ENCODE peak calls at places on chromosome 22, in eight cellular contexts. P is HL-60, L is AG04450, E is sigmoid colon, W is colonic mucosa, C is cardiac muscle cell, F is Peyer's patch, B is BJ. J is an unnamed sample.

GRCh38 chr22:42365942-42366660 is 66.1 kb downstream of the NFAM1 start:
- DNase-seq in P (no peak), F (no peak), C (no peak), W (no peak), B (no peak), L (no peak), E (no peak), J (no peak)

GRCh38 chr22:37256075-37256726 is 12.1 kb upstream of the RAC2 start:
- DNase-seq in E (no peak), B (no peak), C (no peak), L (no peak), P (no peak), W (no peak), F (peak), J (no peak)

GRCh38 chr22:38085056-38085455 is 1.1 kb upstream of the SLC16A8 start:
- DNase-seq in L (no peak), B (no peak), F (no peak), W (no peak), E (no peak), C (no peak), P (no peak), J (no peak)

GRCh38 chr22:42397332-42398246 is 34.6 kb downstream of the NFAM1 start:
- DNase-seq in C (no peak), B (no peak), W (no peak), P (no peak), L (no peak), E (peak), F (no peak), J (peak)

GRCh38 chr22:37979782-37980181 is 4.6 kb downstream of the SOX10 start:
- DNase-seq in L (no peak), W (no peak), P (no peak), F (no peak), E (no peak), B (no peak), C (no peak), J (no peak)

GRCh38 chr22:22037740-22038139 is 55.2 kb upstream of the TOP3B start:
- DNase-seq in P (no peak), L (peak), B (no peak), W (no peak), F (no peak), C (no peak), E (no peak), J (no peak)

GRCh38 chr22:36328635-36329216 is 59.0 kb downstream of the MYH9 start:
- DNase-seq in W (no peak), P (peak), B (peak), C (peak), F (no peak), L (peak), E (peak), J (no peak)

GRCh38 chr22:33325232-33326004 is 267.2 kb upstream of the SYN3 start:
- DNase-seq in W (peak), B (no peak), C (peak), P (no peak), F (no peak), E (no peak), L (no peak), J (peak)

GRCh38 chr22:38504731-38505594 is 1.1 kb downstream of the DDX17 start:
- DNase-seq in E (peak), B (no peak), C (peak), L (no peak), F (peak), W (peak), P (peak), J (peak)

GRCh38 chr22:43969021-43969878 is 14.0 kb downstream of the SAMM50 start:
- DNase-seq in P (no peak), C (no peak), B (no peak), L (no peak), F (no peak), W (no peak), E (peak), J (no peak)

GRCh38 chr22:32502346-32502745 is 27.7 kb downstream of the FBXO7 start:
- DNase-seq in B (no peak), W (no peak), P (no peak), L (no peak), E (no peak), F (no peak), C (no peak), J (no peak)

GRCh38 chr22:31574015-31574670 is 77.8 kb downstream of the SFI1 start:
- DNase-seq in C (no peak), B (no peak), L (no peak), F (no peak), P (no peak), E (no peak), W (no peak), J (no peak)

GRCh38 chr22:41458161-41458728 is 10.2 kb downstream of the PHF5A start:
- DNase-seq in P (no peak), C (no peak), F (no peak), B (no peak), E (no peak), L (no peak), W (no peak), J (no peak)

GRCh38 chr22:36569999-36570398 is 41.0 kb upstream of the EIF3D start:
- DNase-seq in F (no peak), E (no peak), L (no peak), C (peak), B (no peak), P (no peak), W (no peak), J (no peak)

GRCh38 chr22:37588540-37589215 is 8.8 kb upstream of the LGALS2 start:
- DNase-seq in C (no peak), W (peak), F (peak), E (no peak), L (no peak), P (no peak), B (no peak), J (no peak)

GRCh38 chr22:19888131-19888746 is 33.6 kb upstream of the GNB1L start:
- DNase-seq in W (no peak), P (no peak), E (no peak), F (no peak), C (no peak), L (no peak), B (no peak), J (no peak)

GRCh38 chr22:22702159-22702873 is 57.9 kb downstream of the GGTLC2 start:
- DNase-seq in E (no peak), W (peak), C (no peak), F (peak), P (no peak), L (no peak), B (no peak), J (no peak)

GRCh38 chr22:20964090-20964798 is 2.8 kb upstream of the AIFM3 start:
- DNase-seq in B (no peak), E (no peak), C (no peak), F (no peak), P (no peak), W (no peak), L (no peak), J (no peak)
- H3K4me3 ChIP-seq in B (peak), E (no peak), C (peak), F (peak), P (no peak), W (peak), L (peak), J (no peak)

GRCh38 chr22:25196326-25196725 is 3.3 kb upstream of the CRYBB3 start:
- DNase-seq in C (no peak), E (no peak), P (no peak), L (no peak), B (no peak), W (no peak), F (no peak), J (no peak)

GRCh38 chr22:25193548-25193947 is 6.1 kb upstream of the CRYBB3 start:
- DNase-seq in F (no peak), P (no peak), B (no peak), W (no peak), E (no peak), L (no peak), C (peak), J (no peak)

GRCh38 chr22:25197335-25197734 is 2.3 kb upstream of the CRYBB3 start:
- DNase-seq in P (no peak), W (no peak), L (no peak), F (no peak), C (no peak), E (no peak), B (no peak), J (no peak)

GRCh38 chr22:25192406-25192805 is 7.3 kb upstream of the CRYBB3 start:
- DNase-seq in F (no peak), E (no peak), P (no peak), W (no peak), B (no peak), L (no peak), C (no peak), J (no peak)

DNA sequence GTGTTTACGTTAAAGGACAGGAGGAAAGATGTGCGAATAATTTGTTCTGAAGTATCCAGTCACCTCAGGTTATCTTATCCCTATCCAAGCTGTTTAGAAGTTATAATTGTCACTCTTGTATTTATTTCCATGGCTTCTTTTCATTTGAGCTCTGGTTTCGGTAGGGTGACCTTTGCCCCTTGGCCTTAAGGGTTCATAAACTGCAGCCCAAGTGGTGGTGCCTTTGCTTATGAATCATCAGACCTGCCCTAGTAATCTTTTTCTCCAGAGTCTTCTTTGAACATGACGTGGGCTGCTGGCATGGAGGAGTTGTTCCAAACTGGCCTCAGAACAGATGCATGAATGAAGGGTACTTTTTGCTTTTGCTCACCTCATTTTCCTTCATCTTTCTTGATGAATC is 6.5 kb upstream of the CRYBB3 start:
- DNase-seq in B (no peak), P (no peak), F (no peak), W (no peak), L (no peak), E (no peak), C (no peak), J (no peak)
- TF ChIP-seq CTCF in B (no peak), P (no peak), F (no peak), W (no peak), L (no peak), E (no peak), C (no peak), J (no peak)

DNA sequence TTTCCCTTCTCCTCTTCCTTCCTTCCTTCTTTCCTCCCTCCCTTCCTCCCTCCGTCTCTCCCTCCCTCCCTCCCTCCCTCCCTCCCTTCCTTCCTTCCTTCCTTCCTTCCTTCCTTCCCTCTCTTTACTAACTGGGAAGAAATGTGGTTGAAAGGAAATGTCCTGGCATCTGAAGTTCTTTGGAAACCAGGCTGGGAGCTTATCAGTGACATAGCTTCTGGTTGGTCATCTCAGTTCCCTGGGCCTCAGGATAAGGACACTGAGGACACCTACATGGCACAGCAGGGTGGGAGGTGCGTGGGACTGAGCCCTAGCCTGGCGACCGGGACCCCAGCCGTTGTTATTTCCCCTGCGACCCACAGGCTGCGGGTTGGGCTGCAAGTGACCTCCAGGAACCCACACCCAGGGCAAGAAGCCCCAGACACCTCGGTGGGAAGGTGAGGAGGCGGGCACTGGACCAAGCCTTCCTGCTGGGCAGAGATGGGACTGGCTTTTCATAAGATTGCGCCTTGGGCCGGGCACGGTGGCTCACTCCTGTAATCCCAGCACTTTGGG is 1486.5 kb downstream of the TBC1D22A start:
- DNase-seq in L (no peak), W (no peak), P (no peak), B (no peak), E (peak), F (no peak), C (no peak), J (no peak)
- H3K4me3 ChIP-seq in L (no peak), W (no peak), P (no peak), B (no peak), E (no peak), F (no peak), C (no peak), J (no peak)

GRCh38 chr22:47420211-47420610 is 657.8 kb downstream of the TBC1D22A start:
- DNase-seq in L (no peak), C (no peak), B (no peak), E (no peak), F (no peak), P (no peak), W (no peak), J (no peak)

GRCh38 chr22:47417699-47418098 is 655.2 kb downstream of the TBC1D22A start:
- DNase-seq in B (no peak), L (no peak), E (no peak), C (no peak), P (no peak), F (no peak), W (no peak), J (no peak)

GRCh38 chr22:47422736-47423135 is 660.3 kb downstream of the TBC1D22A start:
- DNase-seq in L (no peak), F (no peak), C (no peak), B (no peak), P (no peak), W (no peak), E (no peak), J (no peak)

GRCh38 chr22:47421846-47422245 is 659.4 kb downstream of the TBC1D22A start:
- DNase-seq in B (no peak), W (no peak), L (no peak), C (no peak), E (no peak), P (no peak), F (no peak), J (no peak)

GRCh38 chr22:47419239-47419638 is 656.8 kb downstream of the TBC1D22A start:
- DNase-seq in W (no peak), L (no peak), E (no peak), P (no peak), C (no peak), B (no peak), F (no peak), J (no peak)
- TF ChIP-seq CTCF in W (no peak), L (no peak), E (no peak), P (no peak), C (no peak), B (no peak), F (no peak), J (no peak)

DNA sequence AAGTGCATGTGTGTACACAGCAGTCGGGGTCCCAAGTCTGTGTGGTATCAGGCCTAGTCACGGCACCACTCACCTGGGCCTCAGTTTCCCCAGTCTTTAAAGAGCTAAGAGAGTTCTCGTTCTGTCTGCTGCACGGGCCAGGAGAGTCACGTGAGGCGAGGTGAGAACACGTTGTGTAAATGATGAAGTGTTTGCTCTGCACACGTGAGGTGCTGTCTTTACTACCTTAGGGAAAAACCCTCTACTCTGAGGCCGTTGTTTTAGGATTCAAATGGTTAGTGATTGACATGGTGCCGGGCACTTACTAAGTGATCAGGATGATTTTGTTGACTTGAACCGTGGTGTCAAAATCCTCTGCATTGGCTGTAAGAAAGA is 86.5 kb upstream of the PPARA start:
- DNase-seq in W (no peak), C (no peak), B (no peak), E (peak), F (peak), P (no peak), L (no peak), J (no peak)
- H3K4me3 ChIP-seq in W (no peak), C (no peak), B (no peak), E (no peak), F (no peak), P (no peak), L (no peak), J (no peak)

GRCh38 chr22:28250036-28250695 is 331.1 kb upstream of the PITPNB start:
- DNase-seq in W (no peak), E (no peak), F (no peak), C (no peak), B (no peak), L (no peak), P (no peak), J (no peak)
- TF ChIP-seq CTCF in W (no peak), E (no peak), F (no peak), C (no peak), B (no peak), L (no peak), P (no peak), J (no peak)

GRCh38 chr22:49936018-49936972 is 17.9 kb downstream of the CRELD2 start:
- DNase-seq in L (peak), B (peak), W (peak), F (peak), P (peak), C (peak), E (peak), J (no peak)
- H3K4me3 ChIP-seq in L (peak), B (peak), W (peak), F (peak), P (peak), C (peak), E (peak), J (peak)

J was measured in GM12864.